ENCODE peak calls at places on chromosomes 13 and 19, in four cellular contexts. One of them, this sample, is unnamed.

GRCh38 chr19:2101417-2102335 is 5.0 kb downstream of the IZUMO4 start:
- DNase-seq in OCI-LY7: no peak
- DNase-seq in fibroblast of villous mesenchyme: no peak
- DNase-seq in CD4-positive, alpha-beta T cell: no peak
- DNase-seq in this sample: no peak

GRCh38 chr19:46878613-46879375 is 18.0 kb downstream of the ARHGAP35 start:
- DNase-seq in OCI-LY7: no peak
- DNase-seq in fibroblast of villous mesenchyme: peak
- DNase-seq in CD4-positive, alpha-beta T cell: no peak
- DNase-seq in this sample: no peak

GRCh38 chr19:1948676-1949075 is 7.7 kb downstream of the CSNK1G2 start:
- DNase-seq in OCI-LY7: no peak
- DNase-seq in CD4-positive, alpha-beta T cell: no peak
- DNase-seq in fibroblast of villous mesenchyme: no peak
- DNase-seq in this sample: no peak

GRCh38 chr19:57807541-57807940 is 7.2 kb downstream of the ZNF552 start:
- DNase-seq in OCI-LY7: no peak
- DNase-seq in fibroblast of villous mesenchyme: peak
- DNase-seq in CD4-positive, alpha-beta T cell: no peak
- DNase-seq in this sample: no peak

GRCh38 chr13:20940083-20940482 is 37.5 kb upstream of the XPO4 start:
- DNase-seq in OCI-LY7: no peak
- DNase-seq in CD4-positive, alpha-beta T cell: no peak
- DNase-seq in fibroblast of villous mesenchyme: peak
- DNase-seq in this sample: no peak

GRCh38 chr19:35317464-35318043 is 11.4 kb upstream of the CD22 start:
- DNase-seq in OCI-LY7: no peak
- DNase-seq in CD4-positive, alpha-beta T cell: no peak
- DNase-seq in fibroblast of villous mesenchyme: no peak
- DNase-seq in this sample: no peak

GRCh38 chr13:97284558-97284957 is 62.4 kb downstream of the MBNL2 start:
- DNase-seq in OCI-LY7: no peak
- DNase-seq in fibroblast of villous mesenchyme: peak
- DNase-seq in CD4-positive, alpha-beta T cell: no peak
- DNase-seq in this sample: no peak

GRCh38 chr19:33771308-33772101 is 25.2 kb upstream of the KCTD15 start:
- DNase-seq in fibroblast of villous mesenchyme: peak
- DNase-seq in OCI-LY7: peak
- DNase-seq in CD4-positive, alpha-beta T cell: peak
- DNase-seq in this sample: peak

GRCh38 chr13:46905249-46905648 is 8.4 kb upstream of the HTR2A start:
- DNase-seq in OCI-LY7: peak
- DNase-seq in fibroblast of villous mesenchyme: peak
- DNase-seq in CD4-positive, alpha-beta T cell: no peak
- DNase-seq in this sample: no peak
- TF ChIP-seq CTCF in OCI-LY7: peak
- TF ChIP-seq CTCF in fibroblast of villous mesenchyme: peak
- TF ChIP-seq CTCF in CD4-positive, alpha-beta T cell: no peak
- TF ChIP-seq CTCF in this sample: no peak

DNA sequence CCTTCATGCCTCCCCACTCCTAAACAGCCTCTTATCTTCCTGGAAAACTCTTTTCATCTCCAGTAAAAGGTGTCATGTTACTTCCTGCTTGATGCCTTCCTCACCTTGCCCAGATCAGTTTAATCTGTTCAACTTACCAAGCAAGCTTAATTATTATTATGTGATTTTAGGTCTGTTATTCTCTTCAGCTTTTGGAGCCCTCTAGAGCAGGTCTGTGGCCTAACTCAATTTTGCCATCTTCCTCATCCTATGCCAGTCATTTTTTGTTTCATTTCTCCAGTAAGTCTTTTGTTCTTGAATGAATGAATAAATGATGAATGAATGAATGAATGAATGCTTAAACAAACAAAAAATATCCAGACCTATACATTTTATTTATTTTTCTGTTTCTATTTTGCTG is 528.3 kb downstream of the DCT start:
- DNase-seq in OCI-LY7: no peak
- DNase-seq in fibroblast of villous mesenchyme: no peak
- DNase-seq in CD4-positive, alpha-beta T cell: no peak
- DNase-seq in this sample: no peak
- TF ChIP-seq CTCF in OCI-LY7: no peak
- TF ChIP-seq CTCF in fibroblast of villous mesenchyme: peak
- TF ChIP-seq CTCF in CD4-positive, alpha-beta T cell: no peak
- TF ChIP-seq CTCF in this sample: no peak

GRCh38 chr19:36489139-36489919 is at the start of gene ZNF566:
- DNase-seq in CD4-positive, alpha-beta T cell: peak
- DNase-seq in OCI-LY7: peak
- DNase-seq in fibroblast of villous mesenchyme: peak
- DNase-seq in this sample: peak
- TF ChIP-seq CTCF in CD4-positive, alpha-beta T cell: no peak
- TF ChIP-seq CTCF in OCI-LY7: no peak
- TF ChIP-seq CTCF in fibroblast of villous mesenchyme: peak
- TF ChIP-seq CTCF in this sample: no peak

GRCh38 chr19:32166238-32166637 is 179.2 kb upstream of the ZNF507 start:
- DNase-seq in CD4-positive, alpha-beta T cell: no peak
- DNase-seq in fibroblast of villous mesenchyme: no peak
- DNase-seq in OCI-LY7: no peak
- DNase-seq in this sample: no peak

GRCh38 chr19:32168111-32168510 is 177.3 kb upstream of the ZNF507 start:
- DNase-seq in OCI-LY7: no peak
- DNase-seq in fibroblast of villous mesenchyme: no peak
- DNase-seq in CD4-positive, alpha-beta T cell: no peak
- DNase-seq in this sample: no peak

GRCh38 chr19:32165750-32166149 is 179.7 kb upstream of the ZNF507 start:
- DNase-seq in OCI-LY7: no peak
- DNase-seq in fibroblast of villous mesenchyme: no peak
- DNase-seq in CD4-positive, alpha-beta T cell: no peak
- DNase-seq in this sample: no peak

GRCh38 chr19:32165176-32165575 is 180.2 kb upstream of the ZNF507 start:
- DNase-seq in fibroblast of villous mesenchyme: no peak
- DNase-seq in CD4-positive, alpha-beta T cell: no peak
- DNase-seq in OCI-LY7: no peak
- DNase-seq in this sample: no peak

GRCh38 chr19:32164384-32164992 is 180.9 kb upstream of the ZNF507 start:
- DNase-seq in fibroblast of villous mesenchyme: no peak
- DNase-seq in OCI-LY7: no peak
- DNase-seq in CD4-positive, alpha-beta T cell: no peak
- DNase-seq in this sample: no peak
- TF ChIP-seq CTCF in fibroblast of villous mesenchyme: no peak
- TF ChIP-seq CTCF in OCI-LY7: no peak
- TF ChIP-seq CTCF in CD4-positive, alpha-beta T cell: no peak
- TF ChIP-seq CTCF in this sample: no peak

DNA sequence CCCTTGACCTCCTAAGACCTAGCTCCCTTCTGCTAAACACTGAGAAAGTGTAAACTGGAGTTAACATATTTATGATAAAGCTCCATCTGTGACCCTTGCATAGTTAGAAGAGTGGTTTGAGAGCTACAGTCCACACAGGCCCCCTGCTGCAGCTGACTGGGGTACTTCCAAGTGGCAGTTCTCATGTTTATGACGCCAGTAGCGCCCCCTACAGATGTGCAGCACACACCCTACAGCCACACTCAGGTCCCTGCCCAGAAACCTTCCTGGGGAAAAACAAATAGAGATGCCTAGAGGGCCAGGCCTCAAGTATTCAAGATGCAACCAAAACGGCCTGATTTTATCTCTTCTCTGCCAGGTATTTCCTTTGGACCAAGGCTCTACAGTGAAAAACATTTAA is 553.2 kb downstream of the EFNB2 start:
- DNase-seq in fibroblast of villous mesenchyme: no peak
- DNase-seq in OCI-LY7: no peak
- DNase-seq in CD4-positive, alpha-beta T cell: no peak
- DNase-seq in this sample: no peak
- TF ChIP-seq CTCF in fibroblast of villous mesenchyme: no peak
- TF ChIP-seq CTCF in OCI-LY7: no peak
- TF ChIP-seq CTCF in CD4-positive, alpha-beta T cell: no peak
- TF ChIP-seq CTCF in this sample: no peak

GRCh38 chr19:53944416-53944815 is 18.3 kb upstream of the CACNG8 start:
- DNase-seq in CD4-positive, alpha-beta T cell: no peak
- DNase-seq in fibroblast of villous mesenchyme: no peak
- DNase-seq in OCI-LY7: no peak
- DNase-seq in this sample: no peak

GRCh38 chr19:53944933-53945332 is 17.8 kb upstream of the CACNG8 start:
- DNase-seq in CD4-positive, alpha-beta T cell: no peak
- DNase-seq in OCI-LY7: no peak
- DNase-seq in fibroblast of villous mesenchyme: no peak
- DNase-seq in this sample: no peak

GRCh38 chr19:53945441-53945840 is 17.3 kb upstream of the CACNG8 start:
- DNase-seq in fibroblast of villous mesenchyme: peak
- DNase-seq in OCI-LY7: no peak
- DNase-seq in CD4-positive, alpha-beta T cell: no peak
- DNase-seq in this sample: no peak

GRCh38 chr19:53945998-53946397 is 16.7 kb upstream of the CACNG8 start:
- DNase-seq in fibroblast of villous mesenchyme: no peak
- DNase-seq in OCI-LY7: no peak
- DNase-seq in CD4-positive, alpha-beta T cell: no peak
- DNase-seq in this sample: no peak

GRCh38 chr19:53942001-53942786 is 20.5 kb upstream of the CACNG8 start:
- DNase-seq in OCI-LY7: no peak
- DNase-seq in CD4-positive, alpha-beta T cell: no peak
- DNase-seq in fibroblast of villous mesenchyme: peak
- DNase-seq in this sample: no peak
- TF ChIP-seq CTCF in OCI-LY7: no peak
- TF ChIP-seq CTCF in CD4-positive, alpha-beta T cell: no peak
- TF ChIP-seq CTCF in fibroblast of villous mesenchyme: peak
- TF ChIP-seq CTCF in this sample: no peak

This sample was measured in mesothelial cell of epicardium.